ENCODE peak calls at places on chromosome 10, in four cellular contexts. T is dorsolateral prefrontal cortex, B is esophagus muscularis mucosa, Q is epithelial cell of esophagus. G is an unnamed sample.
A peak's percentile ranks its signal among the peaks of the same experiment; 100 is the strongest.

GRCh38 chr10:100912609-100913469 is at the start of gene SLF2:
- DNase-seq in Q (peak; percentile 98), T (peak; percentile 99), B (peak; percentile 100), G (peak; percentile 99)

GRCh38 chr10:117929321-117930067 is 117.2 kb downstream of the RAB11FIP2 start:
- DNase-seq in T (no peak), B (peak; percentile 90), Q (no peak), G (peak; percentile 71)

GRCh38 chr10:60827791-60828488 is 49.7 kb downstream of the CDK1 start:
- DNase-seq in B (no peak), Q (peak; percentile 45), T (no peak), G (no peak)

GRCh38 chr10:89829887-89830269 is 128.5 kb downstream of the KIF20B start:
- DNase-seq in Q (no peak), T (no peak), B (peak; percentile 74), G (no peak)

GRCh38 chr10:102230264-102230860 is 4.3 kb downstream of the ELOVL3 start:
- DNase-seq in Q (peak; percentile 58), B (no peak), T (no peak), G (no peak)

GRCh38 chr10:36725581-36726520 is 399.5 kb upstream of the ANKRD30A start:
- DNase-seq in Q (peak; percentile 94), B (no peak), T (no peak), G (no peak)

GRCh38 chr10:67784584-67784983 is 53.4 kb downstream of the DNAJC12 start:
- DNase-seq in T (no peak), Q (no peak), B (no peak), G (no peak)

GRCh38 chr10:104329754-104330153 is 8.5 kb downstream of the ITPRIP start:
- DNase-seq in T (no peak), B (no peak), Q (peak; percentile 80), G (no peak)

GRCh38 chr10:28937959-28938358 is 260.6 kb downstream of the BAMBI start:
- DNase-seq in T (no peak), Q (no peak), B (no peak), G (no peak)

GRCh38 chr10:110006358-110007170 is 1.2 kb upstream of the ADD3 start:
- DNase-seq in T (no peak), Q (peak; percentile 49), B (peak; percentile 93), G (no peak)

GRCh38 chr10:81127931-81128330 is 590.2 kb downstream of the SH2D4B start:
- DNase-seq in T (no peak), Q (no peak), B (no peak), G (no peak)